ENCODE peak calls at places on chromosomes 12 and 14, in four cellular contexts. Q, P, A and X are unnamed samples.

GRCh38 chr12:25708661-25709060 is 155.6 kb upstream of the LMNTD1 start:
- DNase-seq in A (no peak), Q (no peak), P (peak), X (no peak)

GRCh38 chr12:106134294-106134949 is 4.3 kb downstream of the NUAK1 start:
- DNase-seq in Q (no peak), A (no peak), P (no peak), X (no peak)

GRCh38 chr12:6302621-6303020 is 7.9 kb upstream of the PLEKHG6 start:
- DNase-seq in A (no peak), P (no peak), Q (peak), X (no peak)

GRCh38 chr14:100416921-100417451 is 93.8 kb downstream of the SLC25A47 start:
- DNase-seq in A (no peak), Q (peak), P (peak), X (no peak)

GRCh38 chr12:119157528-119157927 is 21.2 kb upstream of the HSPB8 start:
- DNase-seq in A (no peak), Q (no peak), P (no peak), X (no peak)

GRCh38 chr14:102927878-102928411 is 5.5 kb downstream of the AMN start:
- DNase-seq in A (no peak), Q (peak), P (no peak), X (no peak)

GRCh38 chr12:114809132-114809531 is 125.2 kb upstream of the TBX3 start:
- DNase-seq in A (no peak), Q (no peak), P (no peak), X (no peak)

GRCh38 chr12:42255221-42255874 is 17.3 kb upstream of the YAF2 start:
- DNase-seq in P (no peak), Q (no peak), A (no peak), X (no peak)

GRCh38 chr12:6452245-6452731 is 446 bp downstream of the TAPBPL start:
- DNase-seq in Q (peak), A (no peak), P (no peak), X (peak)

GRCh38 chr12:89160716-89161123 is 191.6 kb downstream of the DUSP6 start:
- DNase-seq in Q (peak), A (no peak), P (peak), X (peak)

GRCh38 chr14:75450381-75451276 is 22.8 kb downstream of the JDP2 start:
- DNase-seq in P (no peak), Q (peak), A (no peak), X (peak)

GRCh38 chr14:21704340-21704737 is 30.7 kb upstream of the OR4E1 start:
- DNase-seq in A (no peak), Q (no peak), P (no peak), X (no peak)

GRCh38 chr12:109730306-109731145 is 16.9 kb downstream of the FAM222A start:
- DNase-seq in A (no peak), P (no peak), Q (peak), X (no peak)

GRCh38 chr12:16766736-16767135 is 160.8 kb upstream of the LMO3 start:
- DNase-seq in A (no peak), Q (no peak), P (no peak), X (no peak)

GRCh38 chr12:118061876-118062791 is 1.2 kb upstream of the WSB2 start:
- DNase-seq in P (peak), A (no peak), Q (peak), X (peak)

GRCh38 chr14:73503648-73504047 is 12.9 kb downstream of the RIOX1 start:
- DNase-seq in Q (no peak), P (no peak), A (no peak), X (no peak)

GRCh38 chr14:104392001-104392395 is 187.6 kb upstream of the C14orf180 start:
- DNase-seq in A (no peak), Q (no peak), P (no peak), X (no peak)

GRCh38 chr12:132998742-132999141 is 12.6 kb downstream of the ZNF26 start:
- DNase-seq in A (no peak), P (no peak), Q (no peak), X (no peak)

GRCh38 chr12:12024958-12025682 is 45.6 kb upstream of the BCL2L14 start:
- DNase-seq in A (no peak), P (no peak), Q (peak), X (no peak)

GRCh38 chr12:132851465-132851864 is 22.8 kb upstream of the GOLGA3 start:
- DNase-seq in P (no peak), A (no peak), Q (no peak), X (no peak)

GRCh38 chr12:101490286-101490920 is 15.3 kb downstream of the SPIC start:
- DNase-seq in A (peak), P (peak), Q (no peak), X (peak)

GRCh38 chr12:130804216-130804615 is 34.8 kb downstream of the STX2 start:
- DNase-seq in Q (no peak), P (no peak), A (no peak), X (no peak)

GRCh38 chr12:1640630-1641234 is 11.7 kb downstream of the WNT5B start:
- DNase-seq in Q (no peak), A (no peak), P (no peak), X (no peak)

GRCh38 chr14:51082394-51082793 is 12.5 kb downstream of the TRIM9 start:
- DNase-seq in Q (no peak), P (peak), A (no peak), X (no peak)